ENCODE peak calls at places on chromosomes 16 and 17, in eight cellular contexts. I is non-pigmented ciliary epithelial cell; O is HAP-1; S is activated naive CD4-positive, alpha-beta T cell treated with anti-CD3 and anti-CD28 coated beads, Interleukin-2, amount 50 U/mL, for 72 hours; B is EL; F is fibroblast of lung; W is effector memory CD8-positive, alpha-beta T cell; A is mesothelial cell of epicardium. T is an unnamed sample.

GRCh38 chr17:27247071-27247957 is 46.6 kb upstream of the WSB1 start:
- DNase-seq in I (no peak), O (peak; percentile 20), S (no peak), B (peak; percentile 79), F (peak; percentile 71), W (no peak), A (no peak), T (no peak)

GRCh38 chr16:79402920-79403319 is 197.6 kb downstream of the MAF start:
- DNase-seq in I (no peak), O (no peak), S (no peak), B (no peak), F (no peak), W (no peak), A (no peak), T (no peak)

GRCh38 chr16:24995469-24995868 is 19.7 kb downstream of the ARHGAP17 start:
- DNase-seq in I (no peak), O (no peak), S (no peak), B (no peak), F (no peak), W (no peak), A (no peak), T (no peak)

GRCh38 chr17:77637807-77638182 is 320.7 kb upstream of the TNRC6C start:
- DNase-seq in I (no peak), O (peak; percentile 20), S (no peak), B (no peak), F (peak; percentile 2), W (no peak), A (no peak), T (no peak)

GRCh38 chr17:14741516-14741915 is 440.6 kb downstream of the HS3ST3B1 start:
- DNase-seq in I (no peak), O (no peak), S (no peak), B (peak; percentile 21), F (no peak), W (no peak), A (no peak), T (no peak)

GRCh38 chr16:822174-822908 is 21.8 kb upstream of the GNG13 start:
- DNase-seq in I (no peak), O (no peak), S (no peak), B (no peak), F (no peak), W (no peak), A (no peak), T (no peak)

GRCh38 chr17:28521296-28522085 is 15.3 kb downstream of the FOXN1 start:
- DNase-seq in I (no peak), O (no peak), S (no peak), B (no peak), F (no peak), W (no peak), A (no peak), T (no peak)

GRCh38 chr17:59388070-59388556 is 56.7 kb downstream of the YPEL2 start:
- DNase-seq in I (no peak), O (no peak), S (no peak), B (no peak), F (no peak), W (no peak), A (no peak), T (no peak)

GRCh38 chr16:65667013-65667578 is 545.2 kb upstream of the CDH11 start:
- DNase-seq in I (no peak), O (no peak), S (no peak), B (peak; percentile 18), F (peak; percentile 52), W (no peak), A (no peak), T (no peak)

GRCh38 chr17:52035336-52035915 is 123.1 kb downstream of the CA10 start:
- DNase-seq in I (no peak), O (no peak), S (no peak), B (no peak), F (no peak), W (no peak), A (no peak), T (no peak)

GRCh38 chr17:8287651-8288335 is 677 bp upstream of the RANGRF start:
- DNase-seq in I (no peak), O (peak; percentile 68), S (no peak), B (peak; percentile 24), F (no peak), W (no peak), A (no peak), T (no peak)

GRCh38 chr16:3949287-3949686 is 68.8 kb upstream of the CREBBP start:
- DNase-seq in I (no peak), O (no peak), S (no peak), B (no peak), F (no peak), W (no peak), A (no peak), T (no peak)

GRCh38 chr17:56548661-56549060 is 44.8 kb upstream of the NOG start:
- DNase-seq in I (no peak), O (no peak), S (no peak), B (no peak), F (no peak), W (no peak), A (no peak), T (no peak)

GRCh38 chr17:3026125-3026855 is 37.1 kb downstream of the OR1D5 start:
- DNase-seq in I (no peak), O (no peak), S (no peak), B (no peak), F (no peak), W (no peak), A (no peak), T (no peak)

GRCh38 chr17:51118330-51119195 is 2.1 kb downstream of the SPAG9 start:
- DNase-seq in I (no peak), O (peak; percentile 26), S (no peak), B (no peak), F (no peak), W (no peak), A (no peak), T (no peak)

GRCh38 chr17:944266-944665 is 35.3 kb downstream of the NXN start:
- DNase-seq in I (no peak), O (no peak), S (no peak), B (no peak), F (no peak), W (no peak), A (no peak), T (no peak)

GRCh38 chr16:55232822-55233221 is 91.2 kb upstream of the IRX6 start:
- DNase-seq in I (no peak), O (no peak), S (no peak), B (no peak), F (no peak), W (no peak), A (no peak), T (no peak)

T was measured in HEK293T.